ENCODE peak calls at places on chromosomes 12 and 14, in five cellular contexts. One of them, this sample, is unnamed.

GRCh38 chr14:81323094-81323493 is 77.0 kb downstream of the STON2 start:
- DNase-seq in lung: no peak
- DNase-seq in fibroblast of lung: no peak
- DNase-seq in astrocyte: no peak
- DNase-seq in IMR-90: no peak
- DNase-seq in this sample: no peak

GRCh38 chr12:89346741-89347324 is 5.5 kb downstream of the DUSP6 start:
- DNase-seq in lung: no peak
- DNase-seq in fibroblast of lung: peak; percentile 74
- DNase-seq in astrocyte: peak; percentile 64
- DNase-seq in IMR-90: peak; percentile 77
- DNase-seq in this sample: no peak

GRCh38 chr12:89461190-89461589 is 63.4 kb downstream of the GALNT4 start:
- DNase-seq in lung: no peak
- DNase-seq in fibroblast of lung: no peak
- DNase-seq in astrocyte: no peak
- DNase-seq in IMR-90: peak; percentile 25
- DNase-seq in this sample: no peak

GRCh38 chr14:103679351-103679750 is 35.9 kb downstream of the XRCC3 start:
- DNase-seq in lung: no peak
- DNase-seq in fibroblast of lung: no peak
- DNase-seq in astrocyte: peak; percentile 10
- DNase-seq in IMR-90: no peak
- DNase-seq in this sample: no peak

GRCh38 chr12:124532331-124532750 is 35.1 kb downstream of the NCOR2 start:
- DNase-seq in lung: no peak
- DNase-seq in fibroblast of lung: no peak
- DNase-seq in astrocyte: no peak
- DNase-seq in IMR-90: no peak
- DNase-seq in this sample: no peak

GRCh38 chr12:76307083-76307482 is 41.1 kb downstream of the BBS10 start:
- DNase-seq in lung: no peak
- DNase-seq in fibroblast of lung: no peak
- DNase-seq in astrocyte: no peak
- DNase-seq in IMR-90: no peak
- DNase-seq in this sample: no peak

GRCh38 chr12:51779876-51780275 is 68.6 kb downstream of the FIGNL2 start:
- DNase-seq in lung: no peak
- DNase-seq in fibroblast of lung: no peak
- DNase-seq in astrocyte: no peak
- DNase-seq in IMR-90: no peak
- DNase-seq in this sample: no peak

GRCh38 chr14:105282098-105282725 is 18.6 kb downstream of the BRF1 start:
- DNase-seq in lung: no peak
- DNase-seq in fibroblast of lung: no peak
- DNase-seq in astrocyte: no peak
- DNase-seq in IMR-90: no peak
- DNase-seq in this sample: no peak

GRCh38 chr12:53380797-53381738 is 1.1 kb downstream of the SP1 start:
- DNase-seq in lung: no peak
- DNase-seq in fibroblast of lung: peak; percentile 47
- DNase-seq in astrocyte: no peak
- DNase-seq in IMR-90: peak; percentile 57
- DNase-seq in this sample: no peak

GRCh38 chr12:21823581-21823980 is 49.1 kb upstream of the KCNJ8 start:
- DNase-seq in lung: peak; percentile 36
- DNase-seq in fibroblast of lung: peak; percentile 30
- DNase-seq in astrocyte: peak; percentile 19
- DNase-seq in IMR-90: no peak
- DNase-seq in this sample: no peak

GRCh38 chr14:24135834-24136683 is at the start of gene PSME1:
- DNase-seq in lung: peak; percentile 95
- DNase-seq in fibroblast of lung: peak; percentile 81
- DNase-seq in astrocyte: peak; percentile 67
- DNase-seq in IMR-90: peak; percentile 82
- DNase-seq in this sample: peak; percentile 91

GRCh38 chr12:62632521-62632920 is 165.9 kb downstream of the MON2 start:
- DNase-seq in lung: peak; percentile 33
- DNase-seq in fibroblast of lung: peak; percentile 43
- DNase-seq in astrocyte: peak; percentile 25
- DNase-seq in IMR-90: no peak
- DNase-seq in this sample: no peak
- H3K4me3 ChIP-seq in lung: peak overlapping the region; percentile 38
- H3K4me3 ChIP-seq in fibroblast of lung: peak overlapping the region; percentile 60
- H3K4me3 ChIP-seq in astrocyte: peak overlapping the region; percentile 62
- H3K4me3 ChIP-seq in IMR-90: peak overlapping the region; percentile 50
- H3K4me3 ChIP-seq in this sample: peak overlapping the region; percentile 39

GRCh38 chr14:99601301-99601945 is 2.6 kb downstream of the CCDC85C start:
- DNase-seq in lung: peak; percentile 68
- DNase-seq in fibroblast of lung: peak; percentile 70
- DNase-seq in astrocyte: peak; percentile 59
- DNase-seq in IMR-90: peak; percentile 65
- DNase-seq in this sample: no peak
- H3K4me1 ChIP-seq in lung: peaks cover 39% of the 10 kb centered on the region
- H3K4me1 ChIP-seq in fibroblast of lung: peaks cover 3% of the 10 kb centered on the region
- H3K4me1 ChIP-seq in astrocyte: peaks cover 30% of the 10 kb centered on the region
- H3K4me1 ChIP-seq in IMR-90: peaks cover 16% of the 10 kb centered on the region
- H3K4me1 ChIP-seq in this sample: peaks cover 44% of the 10 kb centered on the region

GRCh38 chr14:36646664-36647416 is 14.8 kb upstream of the PAX9 start:
- DNase-seq in lung: no peak
- DNase-seq in fibroblast of lung: no peak
- DNase-seq in astrocyte: no peak
- DNase-seq in IMR-90: no peak
- DNase-seq in this sample: peak; percentile 5
- H3K4me3 ChIP-seq in lung: peak overlapping the region; percentile 20
- H3K4me3 ChIP-seq in fibroblast of lung: no peak overlapping the region
- H3K4me3 ChIP-seq in astrocyte: no peak overlapping the region
- H3K4me3 ChIP-seq in IMR-90: no peak overlapping the region
- H3K4me3 ChIP-seq in this sample: peak overlapping the region; percentile 39

GRCh38 chr12:41510470-41510869 is 322.4 kb downstream of the PDZRN4 start:
- DNase-seq in lung: no peak
- DNase-seq in fibroblast of lung: no peak
- DNase-seq in astrocyte: no peak
- DNase-seq in IMR-90: no peak
- DNase-seq in this sample: no peak

GRCh38 chr12:41511247-41511646 is 323.1 kb downstream of the PDZRN4 start:
- DNase-seq in lung: no peak
- DNase-seq in fibroblast of lung: peak; percentile 66
- DNase-seq in astrocyte: peak; percentile 64
- DNase-seq in IMR-90: no peak
- DNase-seq in this sample: no peak

GRCh38 chr12:41505001-41505400 is 316.9 kb downstream of the PDZRN4 start:
- DNase-seq in lung: no peak
- DNase-seq in fibroblast of lung: no peak
- DNase-seq in astrocyte: no peak
- DNase-seq in IMR-90: no peak
- DNase-seq in this sample: no peak

GRCh38 chr12:41509655-41510054 is 321.5 kb downstream of the PDZRN4 start:
- DNase-seq in lung: no peak
- DNase-seq in fibroblast of lung: no peak
- DNase-seq in astrocyte: peak; percentile 6
- DNase-seq in IMR-90: no peak
- DNase-seq in this sample: no peak

DNA sequence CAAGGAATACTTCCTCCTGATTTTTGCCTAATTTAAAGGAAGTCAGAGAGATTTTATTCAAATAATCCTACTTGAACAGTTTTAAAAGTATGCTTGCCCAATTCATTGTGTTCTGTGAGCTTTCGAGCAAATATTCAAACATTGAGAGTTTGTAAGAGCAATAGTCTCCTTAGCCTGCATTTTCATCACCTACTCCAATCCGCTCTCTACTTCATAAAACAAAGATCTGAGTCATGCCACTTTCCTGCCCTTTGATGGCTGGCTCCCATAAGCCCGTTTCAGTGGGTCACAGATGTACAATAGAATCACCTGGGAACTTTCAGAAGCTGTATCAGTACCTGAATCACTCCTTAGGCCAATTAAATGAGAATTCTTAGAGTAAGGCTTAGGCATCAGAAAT is 319.2 kb downstream of the PDZRN4 start:
- DNase-seq in lung: no peak
- DNase-seq in fibroblast of lung: no peak
- DNase-seq in astrocyte: no peak
- DNase-seq in IMR-90: no peak
- DNase-seq in this sample: no peak
- H3K4me1 ChIP-seq in lung: no peaks in the 10 kb centered on the region
- H3K4me1 ChIP-seq in fibroblast of lung: no peaks in the 10 kb centered on the region
- H3K4me1 ChIP-seq in astrocyte: no peaks in the 10 kb centered on the region
- H3K4me1 ChIP-seq in IMR-90: no peaks in the 10 kb centered on the region
- H3K4me1 ChIP-seq in this sample: no peaks in the 10 kb centered on the region

GRCh38 chr12:99911967-99912366 is 72.8 kb downstream of the ANKS1B start:
- DNase-seq in lung: no peak
- DNase-seq in fibroblast of lung: peak; percentile 22
- DNase-seq in astrocyte: no peak
- DNase-seq in IMR-90: no peak
- DNase-seq in this sample: no peak
- H3K4me3 ChIP-seq in lung: no peak overlapping the region
- H3K4me3 ChIP-seq in fibroblast of lung: no peak overlapping the region
- H3K4me3 ChIP-seq in astrocyte: no peak overlapping the region
- H3K4me3 ChIP-seq in IMR-90: no peak overlapping the region
- H3K4me3 ChIP-seq in this sample: no peak overlapping the region

DNA sequence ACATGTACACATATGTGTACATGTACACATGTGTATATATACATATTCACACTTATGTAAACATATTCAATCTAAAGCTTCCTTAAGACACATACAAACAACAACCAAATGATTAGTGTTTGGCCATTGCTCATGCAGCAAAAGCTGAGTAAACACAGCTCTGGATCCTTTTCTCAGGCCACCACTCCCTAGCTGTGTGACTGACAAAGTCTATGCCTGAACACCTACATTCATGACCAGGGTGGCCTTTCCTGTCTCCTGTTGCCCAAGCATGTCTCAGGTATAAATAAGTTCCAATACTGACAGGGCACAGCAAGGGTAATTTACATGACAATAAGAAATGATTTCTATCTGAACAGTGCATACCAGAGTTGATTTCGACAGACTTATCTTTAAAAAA is 1.4 kb upstream of the PTPRO start:
- DNase-seq in lung: no peak
- DNase-seq in fibroblast of lung: no peak
- DNase-seq in astrocyte: no peak
- DNase-seq in IMR-90: no peak
- DNase-seq in this sample: no peak
- H3K4me1 ChIP-seq in lung: no peaks in the 10 kb centered on the region
- H3K4me1 ChIP-seq in fibroblast of lung: no peaks in the 10 kb centered on the region
- H3K4me1 ChIP-seq in astrocyte: peaks cover 5% of the 10 kb centered on the region
- H3K4me1 ChIP-seq in IMR-90: no peaks in the 10 kb centered on the region
- H3K4me1 ChIP-seq in this sample: peaks cover 5% of the 10 kb centered on the region

DNA sequence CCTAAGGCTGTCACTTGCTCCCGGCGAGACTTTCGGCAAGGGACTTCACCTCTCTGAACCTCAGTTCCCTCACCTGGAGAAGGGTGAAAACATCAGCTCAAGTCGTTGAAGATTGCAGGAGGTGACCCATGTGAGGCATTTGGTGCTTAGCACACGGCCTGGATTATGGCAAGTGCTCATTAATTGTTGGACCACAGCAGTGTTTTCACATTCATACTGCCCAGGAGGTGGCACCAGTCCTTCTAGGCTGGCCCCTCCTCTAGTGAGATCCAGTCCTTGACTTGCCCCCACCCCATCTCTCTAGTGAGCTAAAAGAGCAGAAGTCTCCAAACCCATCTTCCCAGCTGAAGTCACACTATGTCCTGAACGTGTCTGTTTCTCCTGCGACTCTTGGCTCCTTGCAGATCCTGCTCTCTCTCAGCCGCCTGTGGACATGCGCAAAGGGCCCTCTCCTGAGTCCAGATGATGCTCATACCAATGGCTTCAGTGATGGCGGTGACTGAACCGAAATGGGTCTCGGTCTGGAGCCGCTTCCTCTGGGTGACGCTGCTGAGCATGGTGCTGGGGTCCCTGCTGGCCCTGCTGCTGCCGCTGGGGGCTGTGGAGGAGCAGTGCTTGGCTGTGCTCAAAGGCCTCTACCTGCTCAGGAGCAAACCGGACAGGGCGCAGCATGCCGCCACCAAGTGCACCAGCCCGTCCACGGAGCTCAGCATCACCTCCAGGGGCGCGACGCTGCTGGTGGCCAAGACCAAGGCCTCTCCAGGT is 1.6 kb downstream of the FICD start:
- DNase-seq in lung: no peak
- DNase-seq in fibroblast of lung: peak; percentile 9
- DNase-seq in astrocyte: no peak
- DNase-seq in IMR-90: no peak
- DNase-seq in this sample: no peak
- H3K4me3 ChIP-seq in lung: no peak overlapping the region
- H3K4me3 ChIP-seq in fibroblast of lung: no peak overlapping the region
- H3K4me3 ChIP-seq in astrocyte: no peak overlapping the region
- H3K4me3 ChIP-seq in IMR-90: no peak overlapping the region
- H3K4me3 ChIP-seq in this sample: no peak overlapping the region

GRCh38 chr12:6953417-6954315 is 2.5 kb downstream of the PTPN6 start:
- DNase-seq in lung: peak; percentile 70
- DNase-seq in fibroblast of lung: peak; percentile 36
- DNase-seq in astrocyte: peak; percentile 20
- DNase-seq in IMR-90: no peak
- DNase-seq in this sample: no peak
- H3K4me1 ChIP-seq in lung: no peaks in the 10 kb centered on the region
- H3K4me1 ChIP-seq in fibroblast of lung: no peaks in the 10 kb centered on the region
- H3K4me1 ChIP-seq in astrocyte: peaks cover 19% of the 10 kb centered on the region
- H3K4me1 ChIP-seq in IMR-90: peaks cover 2% of the 10 kb centered on the region
- H3K4me1 ChIP-seq in this sample: peaks cover 4% of the 10 kb centered on the region

GRCh38 chr12:6602526-6602925 is 4.7 kb downstream of the CHD4 start:
- DNase-seq in lung: no peak
- DNase-seq in fibroblast of lung: no peak
- DNase-seq in astrocyte: no peak
- DNase-seq in IMR-90: no peak
- DNase-seq in this sample: no peak

GRCh38 chr12:6606331-6607131 is 648 bp downstream of the CHD4 start:
- DNase-seq in lung: peak; percentile 57
- DNase-seq in fibroblast of lung: peak; percentile 23
- DNase-seq in astrocyte: no peak
- DNase-seq in IMR-90: peak; percentile 23
- DNase-seq in this sample: peak; percentile 24

GRCh38 chr12:6604254-6605029 is 2.7 kb downstream of the CHD4 start:
- DNase-seq in lung: no peak
- DNase-seq in fibroblast of lung: no peak
- DNase-seq in astrocyte: no peak
- DNase-seq in IMR-90: no peak
- DNase-seq in this sample: no peak

GRCh38 chr12:6605425-6606330 is 1.5 kb downstream of the CHD4 start:
- DNase-seq in lung: no peak
- DNase-seq in fibroblast of lung: peak; percentile 51
- DNase-seq in astrocyte: peak; percentile 19
- DNase-seq in IMR-90: peak; percentile 37
- DNase-seq in this sample: no peak

GRCh38 chr12:6603095-6603567 is 4.0 kb downstream of the CHD4 start:
- DNase-seq in lung: no peak
- DNase-seq in fibroblast of lung: peak; percentile 59
- DNase-seq in astrocyte: peak; percentile 27
- DNase-seq in IMR-90: peak; percentile 25
- DNase-seq in this sample: no peak
- H3K4me3 ChIP-seq in lung: no peak overlapping the region
- H3K4me3 ChIP-seq in fibroblast of lung: peak overlapping the region; percentile 22
- H3K4me3 ChIP-seq in astrocyte: no peak overlapping the region
- H3K4me3 ChIP-seq in IMR-90: peak overlapping the region; percentile 8
- H3K4me3 ChIP-seq in this sample: no peak overlapping the region